ENCODE peak calls at places on chromosomes 5 and 9, in seven cellular contexts. F is neural progenitor cell, Z is OCI-LY7, P is psoas muscle, L is mammary epithelial cell, X is AG04449, C is astrocyte of the spinal cord. S is an unnamed sample.

GRCh38 chr9:3447143-3447542 is 78.7 kb downstream of the RFX3 start:
- DNase-seq in F (no peak), Z (no peak), P (no peak), L (no peak), X (no peak), C (no peak), S (no peak)

GRCh38 chr9:132005896-132006295 is 73.8 kb downstream of the MED27 start:
- DNase-seq in F (no peak), Z (no peak), P (no peak), L (no peak), X (no peak), C (no peak), S (no peak)

GRCh38 chr9:98580956-98581355 is 127.8 kb downstream of the GABBR2 start:
- DNase-seq in F (no peak), Z (no peak), P (no peak), L (no peak), X (no peak), C (no peak), S (no peak)

GRCh38 chr5:34728236-34728635 is 72.1 kb downstream of the RAI14 start:
- DNase-seq in F (no peak), Z (no peak), P (no peak), L (no peak), X (no peak), C (no peak), S (no peak)

GRCh38 chr5:79666758-79667157 is 22.9 kb upstream of the CMYA5 start:
- DNase-seq in F (no peak), Z (no peak), P (no peak), L (no peak), X (no peak), C (no peak), S (no peak)

GRCh38 chr9:92151691-92152393 is 36.6 kb upstream of the SPTLC1 start:
- DNase-seq in F (no peak), Z (no peak), P (no peak), L (peak), X (peak), C (peak), S (no peak)

GRCh38 chr9:137050570-137050969 is 3.3 kb downstream of the ENTPD2 start:
- DNase-seq in F (no peak), Z (no peak), P (no peak), L (no peak), X (no peak), C (no peak), S (no peak)

GRCh38 chr9:129559506-129559881 is 61.4 kb downstream of the C9orf50 start:
- DNase-seq in F (peak), Z (no peak), P (no peak), L (no peak), X (no peak), C (no peak), S (no peak)

GRCh38 chr5:154485092-154485491 is 7.1 kb upstream of the HAND1 start:
- DNase-seq in F (peak), Z (no peak), P (no peak), L (no peak), X (no peak), C (no peak), S (no peak)

GRCh38 chr9:120324996-120325642 is 254.8 kb downstream of the CDK5RAP2 start:
- DNase-seq in F (peak), Z (peak), P (no peak), L (no peak), X (no peak), C (no peak), S (no peak)

GRCh38 chr5:73482383-73483193 is 15.7 kb upstream of the BTF3 start:
- DNase-seq in F (no peak), Z (no peak), P (no peak), L (no peak), X (peak), C (peak), S (no peak)

GRCh38 chr9:91047993-91048607 is 246.5 kb downstream of the SYK start:
- DNase-seq in F (no peak), Z (no peak), P (no peak), L (peak), X (peak), C (peak), S (peak)

GRCh38 chr5:174283176-174283575 is 237.7 kb downstream of the NSG2 start:
- DNase-seq in F (no peak), Z (no peak), P (no peak), L (no peak), X (no peak), C (no peak), S (no peak)

GRCh38 chr9:125631391-125632085 is 75.5 kb downstream of the MAPKAP1 start:
- DNase-seq in F (peak), Z (peak), P (no peak), L (peak), X (no peak), C (peak), S (no peak)

GRCh38 chr5:16889203-16889971 is 46.7 kb downstream of the MYO10 start:
- DNase-seq in F (peak), Z (no peak), P (no peak), L (no peak), X (no peak), C (peak), S (no peak)

GRCh38 chr5:79956173-79956670 is 34.8 kb downstream of the MTX3 start:
- DNase-seq in F (no peak), Z (no peak), P (no peak), L (peak), X (no peak), C (peak), S (no peak)

GRCh38 chr5:64789457-64789856 is 20.7 kb downstream of the CWC27 start:
- DNase-seq in F (no peak), Z (no peak), P (no peak), L (peak), X (no peak), C (peak), S (no peak)

GRCh38 chr5:73640861-73641320 is 14.9 kb downstream of the ARHGEF28 start:
- DNase-seq in F (no peak), Z (no peak), P (no peak), L (no peak), X (no peak), C (peak), S (no peak)

GRCh38 chr9:93126151-93126781 is 7.8 kb downstream of the NINJ1 start:
- DNase-seq in F (no peak), Z (no peak), P (peak), L (no peak), X (no peak), C (no peak), S (no peak)

GRCh38 chr5:103283869-103284268 is 25.3 kb downstream of the MACIR start:
- DNase-seq in F (peak), Z (no peak), P (no peak), L (no peak), X (no peak), C (no peak), S (no peak)

GRCh38 chr5:54944364-54944763 is 41.0 kb downstream of the ESM1 start:
- DNase-seq in F (peak), Z (peak), P (no peak), L (peak), X (peak), C (peak), S (no peak)

GRCh38 chr9:137222190-137223077 is at the start of gene RNF208:
- DNase-seq in F (peak), Z (no peak), P (no peak), L (no peak), X (no peak), C (no peak), S (no peak)

GRCh38 chr9:123655681-123656423 is 274.1 kb downstream of the DENND1A start:
- DNase-seq in F (no peak), Z (no peak), P (no peak), L (no peak), X (no peak), C (no peak), S (no peak)

GRCh38 chr5:171999100-171999499 is 7.3 kb downstream of the FBXW11 start:
- DNase-seq in F (no peak), Z (no peak), P (no peak), L (no peak), X (no peak), C (no peak), S (no peak)
- H3K4me3 ChIP-seq in F (no peak), Z (no peak), P (no peak), L (no peak), X (no peak), C (no peak), S (no peak)

DNA sequence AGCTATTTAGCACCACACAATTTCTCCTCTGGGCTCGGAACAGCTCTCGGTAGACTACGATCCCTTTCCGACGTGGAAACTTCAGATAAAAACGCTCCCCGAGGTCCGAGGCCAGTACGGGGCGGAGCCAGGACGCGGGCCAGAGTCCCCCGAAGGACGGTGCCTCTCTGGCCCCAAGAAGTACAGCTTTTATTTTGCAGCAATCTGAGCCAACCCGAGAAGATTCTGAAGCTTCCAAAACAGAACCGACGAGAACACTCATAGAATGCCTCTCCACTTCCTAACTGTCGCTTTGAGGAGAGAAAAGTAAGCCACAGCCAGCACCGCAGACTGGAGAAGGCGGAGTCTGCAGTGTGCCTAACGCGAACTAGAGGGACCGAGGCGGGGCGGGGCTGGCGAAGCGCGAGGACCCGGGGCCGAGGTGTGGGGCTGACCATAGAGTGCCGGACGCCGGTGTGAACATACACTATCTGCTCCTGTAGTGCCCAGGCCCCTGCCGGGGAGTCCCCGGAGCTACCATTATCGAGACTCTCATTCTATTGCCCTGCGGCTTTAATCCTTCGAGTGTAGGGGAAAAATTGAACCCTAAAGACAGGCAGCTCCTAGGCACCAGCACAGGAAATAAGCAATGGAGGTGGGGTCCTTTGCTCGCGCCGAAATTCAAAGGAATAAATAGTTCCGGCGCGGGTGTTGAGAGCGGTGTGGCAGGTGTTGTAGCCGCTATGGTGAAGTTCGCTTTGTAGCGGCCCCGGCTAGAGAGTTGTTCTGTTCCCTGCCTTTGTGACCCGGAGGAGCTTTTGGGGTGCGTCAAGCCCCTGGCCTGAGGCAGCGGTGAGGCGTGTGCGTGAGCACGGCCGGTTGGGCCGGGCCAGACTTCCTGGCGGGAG is at the start of gene SMC2:
- DNase-seq in F (peak), Z (peak), P (peak), L (peak), X (peak), C (peak), S (peak)
- TF ChIP-seq CTCF in F (no peak), Z (no peak), P (no peak), L (no peak), X (no peak), C (no peak), S (no peak)

GRCh38 chr5:138491669-138492551 is 26.6 kb downstream of the EGR1 start:
- DNase-seq in F (peak), Z (peak), P (peak), L (peak), X (no peak), C (peak), S (no peak)

GRCh38 chr5:138492552-138493045 is 27.3 kb downstream of the EGR1 start:
- DNase-seq in F (no peak), Z (no peak), P (no peak), L (no peak), X (no peak), C (no peak), S (no peak)

GRCh38 chr5:138491284-138491648 is 26.0 kb downstream of the EGR1 start:
- DNase-seq in F (no peak), Z (no peak), P (no peak), L (no peak), X (no peak), C (no peak), S (no peak)

GRCh38 chr5:138489705-138490104 is 24.4 kb downstream of the EGR1 start:
- DNase-seq in F (no peak), Z (no peak), P (no peak), L (no peak), X (no peak), C (no peak), S (no peak)

DNA sequence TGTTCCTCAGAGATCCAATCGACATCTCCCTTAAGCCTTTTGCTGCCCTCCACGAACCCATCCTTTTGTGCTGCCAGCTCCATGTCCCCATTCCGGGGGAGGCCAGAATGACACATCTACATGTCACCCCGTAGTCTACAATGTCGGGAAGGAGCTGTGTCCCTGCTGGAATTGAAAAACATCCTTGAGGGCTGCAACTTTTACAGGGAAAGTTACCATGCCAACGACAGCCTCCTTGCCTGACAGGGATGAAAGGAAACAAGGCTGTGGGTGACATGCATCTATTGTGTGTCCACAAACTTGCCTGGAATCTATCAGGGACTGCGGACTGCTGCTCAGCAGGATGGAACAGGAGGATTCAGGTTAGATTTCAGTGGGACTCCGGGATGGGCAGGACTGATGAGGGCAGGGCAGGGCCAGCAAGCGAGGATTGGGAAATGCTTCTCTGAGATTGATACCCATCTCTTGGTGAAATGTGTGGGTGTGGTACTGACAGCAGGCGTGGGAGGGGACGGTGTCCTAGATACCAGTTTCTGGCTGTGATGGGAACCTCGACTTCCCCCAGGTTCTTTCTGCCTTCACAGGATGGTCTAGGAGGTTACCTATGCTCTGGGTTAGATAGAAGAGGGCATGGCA is 25.5 kb downstream of the EGR1 start:
- DNase-seq in F (no peak), Z (no peak), P (no peak), L (no peak), X (no peak), C (no peak), S (no peak)
- H3K4me3 ChIP-seq in F (no peak), Z (no peak), P (no peak), L (no peak), X (no peak), C (no peak), S (no peak)

GRCh38 chr5:112529525-112529924 is 110.4 kb upstream of the EPB41L4A start:
- DNase-seq in F (peak), Z (peak), P (no peak), L (peak), X (no peak), C (no peak), S (no peak)
- TF ChIP-seq CTCF in F (peak), Z (peak), P (no peak), L (peak), X (no peak), C (peak), S (peak)

DNA sequence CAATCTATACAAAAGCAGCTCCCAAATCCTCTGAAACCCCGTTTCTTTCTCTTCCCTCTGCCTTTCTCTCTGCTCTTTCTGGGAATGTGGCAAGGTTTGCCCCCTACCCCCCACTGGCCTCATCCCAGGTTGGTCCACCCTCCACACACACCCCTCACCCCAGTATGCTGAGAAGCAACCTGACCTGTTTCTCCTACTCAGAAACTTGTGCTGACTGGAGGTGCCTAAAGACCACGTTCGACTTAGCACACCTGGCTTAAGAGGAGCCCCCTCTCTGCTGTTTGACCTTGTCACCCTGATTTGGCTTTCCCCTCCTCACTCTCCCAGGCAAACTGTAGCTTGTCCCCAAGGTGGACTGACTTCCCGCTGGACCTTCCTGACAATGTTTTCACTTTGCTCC is 1.1 kb upstream of the SEPTIN8 start:
- DNase-seq in F (no peak), Z (no peak), P (no peak), L (no peak), X (no peak), C (no peak), S (no peak)
- H3K4me3 ChIP-seq in F (peak), Z (no peak), P (peak), L (no peak), X (peak), C (peak), S (peak)

GRCh38 chr5:116573617-116574431 is 799 bp downstream of the SEMA6A start:
- DNase-seq in F (peak), Z (no peak), P (no peak), L (peak), X (no peak), C (peak), S (no peak)

GRCh38 chr5:116575635-116576042 is 1.0 kb upstream of the SEMA6A start:
- DNase-seq in F (peak), Z (no peak), P (no peak), L (peak), X (no peak), C (no peak), S (no peak)

GRCh38 chr5:116573279-116573616 is 1.4 kb downstream of the SEMA6A start:
- DNase-seq in F (peak), Z (no peak), P (peak), L (peak), X (no peak), C (no peak), S (no peak)

GRCh38 chr5:116576043-116576713 is 1.6 kb upstream of the SEMA6A start:
- DNase-seq in F (peak), Z (peak), P (peak), L (peak), X (no peak), C (peak), S (no peak)

DNA sequence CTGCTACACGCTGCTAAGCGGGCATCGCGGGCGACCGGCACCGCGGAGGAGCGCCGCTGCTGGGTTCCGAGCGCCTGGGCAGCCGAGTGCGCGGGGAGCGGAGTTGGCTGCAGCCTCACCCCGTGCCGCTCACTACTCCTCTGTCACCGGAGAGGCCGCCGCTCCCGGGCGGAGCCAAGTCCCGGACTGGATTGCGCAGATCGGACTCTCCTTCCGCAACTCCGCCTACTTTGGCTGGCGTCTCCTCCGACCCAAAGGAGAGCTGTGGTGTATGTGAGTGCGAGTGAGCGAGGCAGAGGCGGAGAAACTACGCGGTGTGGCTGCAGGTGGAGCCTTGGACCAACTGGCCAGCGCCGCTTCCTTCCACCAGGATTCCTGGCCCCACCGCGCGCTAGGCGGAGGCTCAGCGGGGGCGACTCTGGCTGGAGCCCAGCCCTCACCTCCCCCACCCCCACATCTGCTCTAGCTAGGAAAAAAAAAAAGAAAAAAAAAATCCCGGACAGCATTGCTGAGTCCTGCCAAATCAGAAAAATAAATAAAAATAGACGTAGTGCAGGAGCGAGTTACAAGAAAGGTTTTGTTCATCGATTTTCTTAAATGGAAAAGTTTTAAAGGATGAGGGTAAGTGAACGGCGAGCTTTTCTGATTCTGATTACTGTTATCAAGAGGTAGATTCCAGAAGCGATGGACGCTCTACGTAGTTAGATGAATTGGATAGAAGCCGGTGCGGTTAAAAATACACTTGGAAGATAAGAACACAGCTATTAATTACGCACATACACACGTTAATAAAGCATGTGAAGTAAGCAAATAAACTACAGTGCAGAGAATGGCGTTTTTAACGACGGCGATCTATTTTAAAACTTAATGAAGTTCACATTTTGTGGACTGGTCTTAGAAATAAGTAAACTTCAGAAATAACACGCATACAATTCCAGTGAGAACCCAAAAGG is at the start of gene SEMA6A:
- DNase-seq in F (peak), Z (no peak), P (peak), L (peak), X (peak), C (peak), S (peak)
- TF ChIP-seq CTCF in F (peak), Z (no peak), P (no peak), L (peak), X (no peak), C (no peak), S (peak)

GRCh38 chr5:93570294-93571110 is 10.5 kb downstream of the NR2F1-AS1 start:
- DNase-seq in F (peak), Z (no peak), P (peak), L (no peak), X (no peak), C (peak), S (no peak)

GRCh38 chr5:93572773-93573626 is 8.0 kb downstream of the NR2F1-AS1 start:
- DNase-seq in F (peak), Z (no peak), P (no peak), L (peak), X (no peak), C (peak), S (no peak)

GRCh38 chr5:93571111-93571977 is 9.7 kb downstream of the NR2F1-AS1 start:
- DNase-seq in F (peak), Z (no peak), P (no peak), L (no peak), X (no peak), C (peak), S (no peak)

GRCh38 chr5:93573627-93573974 is 7.4 kb downstream of the NR2F1-AS1 start:
- DNase-seq in F (peak), Z (no peak), P (no peak), L (no peak), X (no peak), C (peak), S (no peak)

GRCh38 chr5:93572101-93572772 is 8.8 kb downstream of the NR2F1-AS1 start:
- DNase-seq in F (peak), Z (no peak), P (no peak), L (no peak), X (no peak), C (peak), S (no peak)
- H3K4me3 ChIP-seq in F (peak), Z (no peak), P (peak), L (peak), X (peak), C (no peak), S (peak)

DNA sequence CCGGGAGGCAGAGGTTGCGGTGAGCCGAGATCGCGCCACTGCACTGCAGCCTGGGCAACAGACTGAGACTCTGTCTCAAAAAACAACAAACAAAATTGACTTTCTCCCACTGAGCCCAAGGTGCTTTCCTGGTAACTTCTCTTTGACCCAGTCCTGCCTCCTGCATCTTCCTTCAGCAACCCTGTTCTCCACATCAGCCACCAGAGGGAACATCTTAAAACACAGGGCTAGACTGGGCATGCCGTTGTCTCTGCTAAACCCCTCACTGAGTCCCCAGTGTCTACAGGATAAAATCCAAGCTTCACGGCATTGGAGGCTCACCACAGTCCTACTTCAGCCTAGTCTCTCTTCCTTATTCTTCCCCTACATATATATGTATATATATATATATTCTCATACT is 39.8 kb upstream of the KCNMB1 start:
- DNase-seq in F (peak), Z (no peak), P (no peak), L (no peak), X (no peak), C (peak), S (no peak)
- TF ChIP-seq CTCF in F (peak), Z (no peak), P (no peak), L (peak), X (peak), C (peak), S (peak)